ENCODE peak calls at places on chromosome 10, in four cellular contexts. One of them, this sample, is unnamed.

GRCh38 chr10:21157664-21158063 is 260.6 kb upstream of the NEBL start:
- DNase-seq in T-helper 1 cell: no peak
- DNase-seq in C1 segment of cervical spinal cord: no peak
- DNase-seq in HFF-Myc: no peak
- DNase-seq in this sample: no peak

GRCh38 chr10:29668628-29669027 is 33.9 kb upstream of the SVIL start:
- DNase-seq in T-helper 1 cell: no peak
- DNase-seq in C1 segment of cervical spinal cord: no peak
- DNase-seq in HFF-Myc: no peak
- DNase-seq in this sample: no peak

GRCh38 chr10:128049226-128050010 is 76.8 kb downstream of the MKI67 start:
- DNase-seq in T-helper 1 cell: no peak
- DNase-seq in C1 segment of cervical spinal cord: no peak
- DNase-seq in HFF-Myc: no peak
- DNase-seq in this sample: no peak

GRCh38 chr10:119903946-119904666 is 11.6 kb downstream of the SEC23IP start:
- DNase-seq in T-helper 1 cell: no peak
- DNase-seq in C1 segment of cervical spinal cord: no peak
- DNase-seq in HFF-Myc: no peak
- DNase-seq in this sample: no peak

GRCh38 chr10:69318997-69319727 is 40.9 kb downstream of the HK1 start:
- DNase-seq in T-helper 1 cell: peak; percentile 71
- DNase-seq in C1 segment of cervical spinal cord: peak; percentile 29
- DNase-seq in HFF-Myc: no peak
- DNase-seq in this sample: peak; percentile 25

GRCh38 chr10:11685787-11686218 is 56.4 kb upstream of the ECHDC3 start:
- DNase-seq in T-helper 1 cell: peak; percentile 22
- DNase-seq in C1 segment of cervical spinal cord: peak; percentile 18
- DNase-seq in HFF-Myc: no peak
- DNase-seq in this sample: no peak

GRCh38 chr10:62732841-62733653 is 71.5 kb upstream of the ADO start:
- DNase-seq in T-helper 1 cell: peak; percentile 33
- DNase-seq in C1 segment of cervical spinal cord: no peak
- DNase-seq in HFF-Myc: peak; percentile 16
- DNase-seq in this sample: no peak

GRCh38 chr10:21521910-21522533 is 3.5 kb downstream of the SKIDA1 start:
- DNase-seq in T-helper 1 cell: no peak
- DNase-seq in C1 segment of cervical spinal cord: no peak
- DNase-seq in HFF-Myc: no peak
- DNase-seq in this sample: no peak

GRCh38 chr10:50452603-50453002 is 171.2 kb downstream of the SGMS1 start:
- DNase-seq in T-helper 1 cell: no peak
- DNase-seq in C1 segment of cervical spinal cord: no peak
- DNase-seq in HFF-Myc: no peak
- DNase-seq in this sample: no peak

GRCh38 chr10:50855461-50855860 is 30.0 kb downstream of the A1CF start:
- DNase-seq in T-helper 1 cell: no peak
- DNase-seq in C1 segment of cervical spinal cord: no peak
- DNase-seq in HFF-Myc: no peak
- DNase-seq in this sample: no peak

GRCh38 chr10:57119690-57120089 is 758.6 kb upstream of the ZWINT start:
- DNase-seq in T-helper 1 cell: no peak
- DNase-seq in C1 segment of cervical spinal cord: no peak
- DNase-seq in HFF-Myc: no peak
- DNase-seq in this sample: no peak

GRCh38 chr10:129945941-129946760 is 17.9 kb downstream of the EBF3 start:
- DNase-seq in T-helper 1 cell: no peak
- DNase-seq in C1 segment of cervical spinal cord: no peak
- DNase-seq in HFF-Myc: no peak
- DNase-seq in this sample: no peak

GRCh38 chr10:80313523-80313922 is 24.1 kb upstream of the MAT1A start:
- DNase-seq in T-helper 1 cell: no peak
- DNase-seq in C1 segment of cervical spinal cord: no peak
- DNase-seq in HFF-Myc: no peak
- DNase-seq in this sample: no peak

GRCh38 chr10:132257271-132257670 is 50.5 kb downstream of the STK32C start:
- DNase-seq in T-helper 1 cell: no peak
- DNase-seq in C1 segment of cervical spinal cord: no peak
- DNase-seq in HFF-Myc: peak; percentile 19
- DNase-seq in this sample: no peak

GRCh38 chr10:101331960-101332359 is 22.0 kb upstream of the BTRC start:
- DNase-seq in T-helper 1 cell: no peak
- DNase-seq in C1 segment of cervical spinal cord: no peak
- DNase-seq in HFF-Myc: no peak
- DNase-seq in this sample: no peak

GRCh38 chr10:98258683-98259454 is 9.1 kb downstream of the LOXL4 start:
- DNase-seq in T-helper 1 cell: no peak
- DNase-seq in C1 segment of cervical spinal cord: no peak
- DNase-seq in HFF-Myc: no peak
- DNase-seq in this sample: no peak

GRCh38 chr10:71736570-71737355 is 17.2 kb upstream of the C10orf105 start:
- DNase-seq in T-helper 1 cell: no peak
- DNase-seq in C1 segment of cervical spinal cord: no peak
- DNase-seq in HFF-Myc: no peak
- DNase-seq in this sample: no peak

GRCh38 chr10:71246591-71247143 is 34.3 kb downstream of the UNC5B start:
- DNase-seq in T-helper 1 cell: no peak
- DNase-seq in C1 segment of cervical spinal cord: no peak
- DNase-seq in HFF-Myc: no peak
- DNase-seq in this sample: no peak

GRCh38 chr10:4820804-4821401 is 5.1 kb upstream of the AKR1E2 start:
- DNase-seq in T-helper 1 cell: no peak
- DNase-seq in C1 segment of cervical spinal cord: peak; percentile 20
- DNase-seq in HFF-Myc: no peak
- DNase-seq in this sample: peak; percentile 9

GRCh38 chr10:11678074-11678793 is 63.9 kb upstream of the ECHDC3 start:
- DNase-seq in T-helper 1 cell: no peak
- DNase-seq in C1 segment of cervical spinal cord: no peak
- DNase-seq in HFF-Myc: no peak
- DNase-seq in this sample: peak; percentile 6

GRCh38 chr10:11429439-11430052 is 181.9 kb downstream of the USP6NL start:
- DNase-seq in T-helper 1 cell: no peak
- DNase-seq in C1 segment of cervical spinal cord: no peak
- DNase-seq in HFF-Myc: no peak
- DNase-seq in this sample: no peak

GRCh38 chr10:123858907-123859650 is 32.5 kb downstream of the CPXM2 start:
- DNase-seq in T-helper 1 cell: no peak
- DNase-seq in C1 segment of cervical spinal cord: no peak
- DNase-seq in HFF-Myc: no peak
- DNase-seq in this sample: no peak

GRCh38 chr10:100969175-100970075 is at the start of gene SEMA4G:
- DNase-seq in T-helper 1 cell: no peak
- DNase-seq in C1 segment of cervical spinal cord: peak; percentile 25
- DNase-seq in HFF-Myc: no peak
- DNase-seq in this sample: no peak

GRCh38 chr10:91163709-91164474 is 56.6 kb upstream of the PCGF5 start:
- DNase-seq in T-helper 1 cell: peak; percentile 46
- DNase-seq in C1 segment of cervical spinal cord: peak; percentile 58
- DNase-seq in HFF-Myc: no peak
- DNase-seq in this sample: peak; percentile 53

GRCh38 chr10:63467833-63468232 is 2.1 kb upstream of the JMJD1C start:
- DNase-seq in T-helper 1 cell: no peak
- DNase-seq in C1 segment of cervical spinal cord: no peak
- DNase-seq in HFF-Myc: no peak
- DNase-seq in this sample: no peak

GRCh38 chr10:104582604-104582951 is 58.5 kb upstream of the SORCS3 start:
- DNase-seq in T-helper 1 cell: no peak
- DNase-seq in C1 segment of cervical spinal cord: no peak
- DNase-seq in HFF-Myc: no peak
- DNase-seq in this sample: no peak

GRCh38 chr10:110425684-110426293 is 71.9 kb upstream of the DUSP5 start:
- DNase-seq in T-helper 1 cell: no peak
- DNase-seq in C1 segment of cervical spinal cord: no peak
- DNase-seq in HFF-Myc: peak; percentile 71
- DNase-seq in this sample: no peak

GRCh38 chr10:102651455-102652169 is 7.3 kb downstream of the TRIM8 start:
- DNase-seq in T-helper 1 cell: no peak
- DNase-seq in C1 segment of cervical spinal cord: no peak
- DNase-seq in HFF-Myc: no peak
- DNase-seq in this sample: no peak

This sample was measured in anterior cingulate cortex.